ENCODE peak calls at places on chromosomes 16 and 17, in nine cellular contexts. I is kidney epithelial cell, C is foreskin fibroblast, J is fibroblast of pulmonary artery, Q is uterus, Y is body of pancreas, A is IMR-90, S is heart left ventricle, E is endothelial cell. T is an unnamed sample.

GRCh38 chr16:87953308-87954208 is 2.3 kb downstream of the BANP start:
- DNase-seq in E (no peak), S (no peak), Q (no peak), C (no peak), J (no peak), I (no peak), Y (no peak), A (no peak), T (no peak)

GRCh38 chr16:34078697-34079096 is 619.3 kb downstream of the TP53TG3F start:
- DNase-seq in E (no peak), C (peak), A (peak), S (no peak), J (no peak), I (peak), Y (no peak), Q (no peak), T (peak)

GRCh38 chr17:147796-148740 is 10.7 kb downstream of the SCGB1C2 start:
- DNase-seq in C (no peak), A (no peak), Q (peak), J (no peak), I (no peak), S (no peak), E (peak), Y (no peak), T (no peak)

GRCh38 chr17:9116861-9117568 is 95.7 kb downstream of the NTN1 start:
- DNase-seq in A (no peak), Q (no peak), Y (no peak), E (no peak), S (no peak), J (no peak), I (no peak), C (no peak), T (no peak)

GRCh38 chr16:88347656-88348376 is 34.9 kb upstream of the ZNF469 start:
- DNase-seq in S (peak), I (no peak), A (no peak), Q (no peak), Y (no peak), E (no peak), C (no peak), J (no peak), T (no peak)

GRCh38 chr17:70544307-70544706 is 375.0 kb downstream of the KCNJ2 start:
- DNase-seq in J (no peak), Q (no peak), S (no peak), A (no peak), Y (no peak), I (no peak), E (no peak), C (no peak), T (no peak)

GRCh38 chr17:38578641-38579480 is 26.9 kb downstream of the SRCIN1 start:
- DNase-seq in S (no peak), C (no peak), I (no peak), A (no peak), E (no peak), J (no peak), Y (no peak), Q (no peak), T (no peak)

GRCh38 chr17:31695456-31696090 is 163.5 kb downstream of the COPRS start:
- DNase-seq in S (no peak), Y (no peak), A (peak), C (peak), Q (no peak), J (no peak), E (no peak), I (no peak), T (peak)

GRCh38 chr17:80106176-80106575 is 4.8 kb downstream of the GAA start:
- DNase-seq in Q (no peak), I (no peak), E (no peak), Y (no peak), S (no peak), A (no peak), C (no peak), J (no peak), T (no peak)

GRCh38 chr16:81558444-81559175 is 114.0 kb downstream of the CMIP start:
- DNase-seq in Q (no peak), A (no peak), E (peak), C (no peak), J (no peak), Y (peak), S (no peak), I (no peak), T (no peak)

DNA sequence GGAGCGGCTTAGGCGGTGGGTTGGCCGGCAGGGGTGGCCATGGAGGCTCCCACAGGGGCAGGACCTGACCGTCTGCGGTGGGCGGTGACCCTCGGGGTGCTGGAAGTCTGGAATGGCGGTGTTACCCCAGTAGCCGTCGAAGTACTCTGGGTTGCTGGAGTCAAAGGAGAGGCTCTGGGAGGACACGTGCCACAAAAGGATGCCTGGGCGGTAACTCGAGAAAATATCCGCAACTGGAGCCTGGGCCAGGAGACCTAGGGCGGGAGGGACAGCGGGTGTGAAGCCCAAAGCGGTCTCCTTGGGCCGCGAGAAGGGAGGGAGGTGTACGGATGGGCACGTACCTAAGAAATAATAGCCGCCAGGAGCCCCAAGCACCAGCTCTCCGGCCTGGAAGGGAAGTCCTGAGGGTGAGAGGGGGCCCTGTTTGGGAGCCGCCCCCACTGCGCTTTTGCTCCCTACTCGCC is 4.6 kb downstream of the ITGA2B start:
- DNase-seq in E (no peak), S (no peak), I (no peak), C (no peak), A (no peak), Q (no peak), J (no peak), Y (no peak), T (no peak)
- TF ChIP-seq CTCF in E (no peak), S (no peak), I (no peak), C (no peak), A (no peak), Q (no peak), J (no peak), Y (no peak), T (no peak)

GRCh38 chr17:5035356-5035755 is at the start of gene SLC52A1:
- DNase-seq in S (no peak), Y (no peak), J (no peak), I (no peak), E (no peak), A (no peak), Q (no peak), C (no peak), T (no peak)
- TF ChIP-seq CTCF in S (no peak), Y (no peak), J (no peak), I (no peak), E (no peak), A (no peak), Q (no peak), C (no peak), T (no peak)

DNA sequence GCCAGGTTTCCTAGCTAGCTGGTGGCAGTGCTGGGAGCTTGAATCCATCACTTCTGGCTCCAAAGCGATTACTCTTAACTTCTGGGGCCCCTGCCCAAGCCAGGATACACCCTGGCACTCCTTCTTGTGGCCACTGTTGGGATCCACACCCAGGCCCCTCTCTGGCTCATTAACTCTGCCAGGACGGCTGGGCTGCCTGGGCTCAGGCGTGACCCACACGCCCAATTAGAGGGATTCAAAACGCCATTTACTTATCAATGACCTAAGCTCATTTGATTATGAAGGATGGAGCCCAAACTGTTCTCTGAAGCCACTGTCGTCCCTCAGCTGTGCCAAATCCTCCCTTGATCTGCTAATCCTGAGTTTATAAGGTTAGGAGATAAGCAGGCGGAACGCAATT is 79.7 kb upstream of the BRD7 start:
- DNase-seq in Q (no peak), A (no peak), E (no peak), I (no peak), C (no peak), J (no peak), S (no peak), Y (peak), T (no peak)
- TF ChIP-seq CTCF in Q (no peak), A (no peak), E (no peak), I (peak), C (no peak), J (no peak), S (no peak), Y (no peak), T (no peak)

GRCh38 chr17:28717578-28718316 is at the start of gene RAB34:
- DNase-seq in S (peak), Q (peak), E (peak), I (no peak), C (peak), J (peak), A (peak), Y (peak), T (peak)
- TF ChIP-seq CTCF in S (peak), Q (peak), E (no peak), I (peak), C (no peak), J (peak), A (peak), Y (no peak), T (peak)

GRCh38 chr17:17476865-17477467 is at the start of gene MED9:
- DNase-seq in Y (peak), E (peak), Q (peak), I (peak), J (peak), S (peak), A (peak), C (peak), T (peak)
- TF ChIP-seq CTCF in Y (no peak), E (no peak), Q (peak), I (no peak), J (no peak), S (no peak), A (no peak), C (no peak), T (no peak)

GRCh38 chr17:48134912-48135480 is 27.4 kb downstream of the SNX11 start:
- DNase-seq in E (no peak), J (no peak), I (no peak), Y (no peak), A (no peak), C (no peak), S (no peak), Q (no peak), T (no peak)
- TF ChIP-seq CTCF in E (no peak), J (peak), I (peak), Y (no peak), A (peak), C (no peak), S (no peak), Q (no peak), T (peak)

GRCh38 chr17:58956997-58957724 is 149.5 kb downstream of the TRIM37 start:
- DNase-seq in C (peak), A (peak), Q (no peak), I (no peak), Y (no peak), J (peak), E (no peak), S (no peak), T (no peak)

GRCh38 chr17:58965221-58965620 is 141.5 kb downstream of the TRIM37 start:
- DNase-seq in E (no peak), Q (no peak), J (no peak), Y (no peak), S (no peak), C (no peak), A (no peak), I (no peak), T (no peak)

GRCh38 chr17:58960068-58960467 is 146.6 kb downstream of the TRIM37 start:
- DNase-seq in A (peak), J (peak), E (no peak), S (no peak), Q (no peak), I (peak), C (peak), Y (peak), T (peak)
- TF ChIP-seq CTCF in A (peak), J (peak), E (no peak), S (no peak), Q (no peak), I (peak), C (peak), Y (no peak), T (peak)

DNA sequence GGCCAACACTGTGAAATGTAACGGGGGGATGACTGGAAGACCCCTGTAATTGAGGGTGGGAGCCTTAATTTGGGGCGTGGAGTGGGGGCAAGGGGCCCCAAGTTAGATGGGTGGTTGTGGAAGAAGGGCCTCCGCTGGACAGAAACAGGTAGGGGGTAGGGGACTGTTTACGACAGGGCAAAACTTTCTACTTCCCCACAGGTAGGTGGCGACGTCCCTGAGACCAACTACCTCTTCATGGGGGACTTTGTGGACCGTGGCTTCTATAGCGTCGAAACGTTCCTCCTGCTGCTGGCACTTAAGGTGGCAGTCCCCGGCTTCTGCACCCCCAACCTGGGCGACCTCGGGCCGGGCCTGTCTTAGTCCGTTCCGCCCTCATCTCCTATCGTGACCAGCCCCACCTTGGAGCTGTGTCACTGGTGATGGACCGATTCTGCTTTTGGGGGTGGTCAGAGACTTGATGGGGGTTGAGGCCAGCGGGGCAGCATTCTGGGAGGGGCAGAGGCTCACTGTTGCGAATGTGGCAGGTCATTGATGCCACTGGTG is 6.8 kb downstream of the PPP4C start:
- DNase-seq in J (no peak), A (no peak), Q (no peak), E (no peak), S (no peak), I (no peak), C (no peak), Y (no peak), T (no peak)
- TF ChIP-seq CTCF in J (peak), A (peak), Q (no peak), E (no peak), S (no peak), I (peak), C (no peak), Y (no peak), T (no peak)

GRCh38 chr17:2075336-2076056 is 20.6 kb downstream of the HIC1 start:
- DNase-seq in I (no peak), A (peak), Q (peak), Y (no peak), E (no peak), C (no peak), S (peak), J (peak), T (peak)
- TF ChIP-seq CTCF in I (no peak), A (no peak), Q (peak), Y (no peak), E (no peak), C (peak), S (no peak), J (no peak), T (no peak)

T was measured in AG10803.